ENCODE peak calls at places on chromosomes 5 and 9, in five cellular contexts. A is colonic mucosa, F is epithelial cell of proximal tubule, O is dorsolateral prefrontal cortex, R is body of pancreas. L is an unnamed sample.

GRCh38 chr5:15421798-15422456 is 78.1 kb upstream of the FBXL7 start:
- DNase-seq in R (no peak), A (no peak), F (no peak), O (no peak), L (no peak)

GRCh38 chr9:129126789-129127618 is 15.8 kb downstream of the PTPA start:
- DNase-seq in R (no peak), O (no peak), F (no peak), A (no peak), L (no peak)

GRCh38 chr5:164336906-164337305 is 831.5 kb downstream of the MAT2B start:
- DNase-seq in A (no peak), O (no peak), F (no peak), R (no peak), L (no peak)

GRCh38 chr5:16912080-16912479 is 24.0 kb downstream of the MYO10 start:
- DNase-seq in F (no peak), A (no peak), R (no peak), O (no peak), L (no peak)

GRCh38 chr9:127333326-127334064 is 63.5 kb upstream of the SLC2A8 start:
- DNase-seq in R (no peak), O (no peak), A (no peak), F (no peak), L (no peak)

GRCh38 chr9:71819115-71819739 is 50.9 kb upstream of the CEMIP2 start:
- DNase-seq in A (peak; percentile 53), R (peak; percentile 43), F (no peak), O (peak; percentile 43), L (no peak)

GRCh38 chr5:52799358-52799982 is 11.8 kb downstream of the ITGA1 start:
- DNase-seq in A (peak; percentile 59), R (peak; percentile 56), F (peak; percentile 84), O (peak; percentile 7), L (no peak)

GRCh38 chr9:134441227-134442086 is 115.2 kb downstream of the RXRA start:
- DNase-seq in R (no peak), O (no peak), F (no peak), A (no peak), L (no peak)

GRCh38 chr5:128007939-128008338 is 75.6 kb upstream of the SLC12A2 start:
- DNase-seq in R (no peak), F (no peak), A (no peak), O (no peak), L (no peak)

GRCh38 chr5:124402144-124402581 is 344.3 kb downstream of the ZNF608 start:
- DNase-seq in A (peak; percentile 22), O (no peak), R (peak; percentile 36), F (peak; percentile 48), L (peak; percentile 98)

GRCh38 chr9:76756273-76756650 is 8.0 kb upstream of the PCA3 start:
- DNase-seq in A (peak; percentile 57), O (peak; percentile 38), R (no peak), F (no peak), L (no peak)

GRCh38 chr5:131720714-131721113 is 76.1 kb downstream of the FNIP1 start:
- DNase-seq in R (no peak), F (no peak), A (no peak), O (no peak), L (peak; percentile 27)

GRCh38 chr9:10678790-10679189 is 66.0 kb upstream of the PTPRD start:
- DNase-seq in O (no peak), A (no peak), R (no peak), F (no peak), L (peak; percentile 16)

GRCh38 chr9:22084336-22085035 is 75.4 kb upstream of the CDKN2B start:
- DNase-seq in A (no peak), O (no peak), R (no peak), F (peak; percentile 60), L (peak; percentile 88)

GRCh38 chr9:24765025-24765756 is 219.5 kb upstream of the IZUMO3 start:
- DNase-seq in F (no peak), A (no peak), R (no peak), O (no peak), L (no peak)

GRCh38 chr9:130590305-130590704 is 10.9 kb downstream of the FUBP3 start:
- DNase-seq in F (no peak), R (no peak), A (no peak), O (no peak), L (no peak)

GRCh38 chr9:130583271-130583670 is 3.9 kb downstream of the FUBP3 start:
- DNase-seq in A (no peak), F (no peak), O (no peak), R (no peak), L (no peak)

GRCh38 chr9:130593020-130593419 is 13.6 kb downstream of the FUBP3 start:
- DNase-seq in R (no peak), A (no peak), O (no peak), F (no peak), L (no peak)

GRCh38 chr9:130587921-130588320 is 8.5 kb downstream of the FUBP3 start:
- DNase-seq in F (no peak), R (no peak), A (no peak), O (no peak), L (no peak)

DNA sequence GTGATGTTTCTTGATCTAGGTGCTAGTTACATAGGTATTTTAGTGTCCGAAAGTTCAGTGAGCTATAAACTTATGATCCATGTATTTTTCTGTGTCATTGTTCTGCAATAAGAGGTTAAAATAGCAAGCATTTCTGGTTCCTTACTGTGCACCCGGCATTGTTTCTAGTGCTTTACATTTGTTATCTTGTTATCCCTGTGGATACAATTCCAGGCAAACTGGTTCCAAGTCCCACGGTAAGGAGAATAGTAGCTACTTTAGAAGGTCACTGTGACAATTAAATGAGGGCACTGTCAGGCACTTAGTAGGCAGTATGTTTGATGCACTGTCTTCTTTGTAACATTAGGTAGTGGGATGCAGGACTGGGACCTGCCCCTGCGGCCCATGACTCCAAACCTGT is 9.0 kb downstream of the FUBP3 start:
- DNase-seq in F (no peak), A (no peak), O (no peak), R (no peak), L (no peak)
- H3K4me3 ChIP-seq in F (no peak overlapping the region), A (no peak overlapping the region), O (no peak overlapping the region), R (no peak overlapping the region), L (no peak overlapping the region)

GRCh38 chr9:93320591-93321219 is 130.8 kb upstream of the FAM120A start:
- DNase-seq in R (no peak), A (no peak), F (no peak), O (no peak), L (no peak)

GRCh38 chr9:93319992-93320490 is 131.4 kb upstream of the FAM120A start:
- DNase-seq in A (no peak), O (no peak), F (no peak), R (no peak), L (no peak)

GRCh38 chr9:93318441-93318840 is 133.0 kb upstream of the FAM120A start:
- DNase-seq in R (no peak), O (no peak), A (no peak), F (no peak), L (no peak)

GRCh38 chr9:93319301-93319991 is 132.0 kb upstream of the FAM120A start:
- DNase-seq in R (no peak), O (no peak), A (no peak), F (no peak), L (no peak)

DNA sequence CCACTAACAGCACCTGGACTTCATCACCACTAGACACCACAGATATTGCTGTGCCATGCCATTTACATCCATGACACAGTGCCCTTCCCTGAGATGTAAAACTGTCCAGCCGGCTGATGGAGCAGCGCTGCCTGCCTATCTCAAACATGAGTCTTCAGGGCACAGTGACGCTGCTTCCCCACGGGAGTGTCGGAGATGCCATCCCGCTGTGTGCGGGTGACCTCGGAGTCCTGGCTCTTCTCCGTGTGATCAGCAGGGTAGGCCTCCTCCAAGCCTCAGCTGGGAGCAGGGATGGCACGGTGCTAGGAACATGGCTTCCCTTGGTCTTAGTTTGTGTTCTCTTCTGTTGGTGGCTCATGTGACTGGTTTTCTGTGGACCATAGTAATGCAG is 130.3 kb upstream of the FAM120A start:
- DNase-seq in F (no peak), A (no peak), O (no peak), R (no peak), L (no peak)
- TF ChIP-seq CTCF in F (no peak), A (no peak), O (no peak), R (no peak), L (no peak)

DNA sequence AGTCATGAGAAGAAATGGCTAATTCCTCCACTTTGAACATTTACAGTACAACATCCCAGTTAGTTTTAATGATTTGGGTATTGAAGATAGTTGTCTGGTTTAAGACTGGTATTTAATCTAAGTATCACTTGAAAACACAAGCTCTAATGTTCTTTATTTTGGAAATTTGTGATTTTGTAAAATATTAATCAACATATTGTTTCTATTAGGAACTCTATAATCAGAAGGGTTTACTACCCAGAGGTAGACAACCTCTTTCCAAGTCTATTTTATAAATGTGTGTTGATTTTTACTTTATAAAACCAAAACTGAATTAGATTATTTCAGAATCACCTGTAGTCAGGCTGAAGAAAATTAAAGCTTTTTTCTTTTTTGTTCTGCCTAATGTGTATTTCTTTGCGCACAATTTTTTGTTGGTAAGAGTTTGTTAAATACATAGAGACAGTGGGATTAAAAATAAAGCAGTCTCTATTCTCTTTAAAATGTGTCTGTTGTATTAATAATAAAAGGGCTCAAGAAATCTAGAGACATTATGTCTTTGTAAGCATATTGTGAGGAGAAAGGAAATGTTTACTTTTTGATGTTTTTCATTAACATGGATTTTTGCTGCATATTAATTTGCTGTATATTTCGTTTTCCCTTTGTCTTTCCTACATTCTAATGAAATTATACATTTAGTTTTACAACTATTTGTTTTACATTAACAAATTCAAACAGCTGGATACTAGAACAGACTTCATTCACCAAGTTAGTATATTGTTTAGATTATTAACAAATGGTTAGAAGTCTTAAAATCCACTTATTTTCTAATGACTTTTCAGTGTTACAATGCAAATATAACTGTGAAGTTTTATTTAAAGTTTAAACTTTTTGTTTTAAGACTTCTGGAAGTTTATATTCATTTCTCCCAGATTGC is 3.8 kb upstream of the PURA start:
- DNase-seq in R (no peak), O (no peak), A (no peak), F (no peak), L (no peak)
- H3K4me3 ChIP-seq in R (no peak overlapping the region), O (peak overlapping the region; percentile 77), A (no peak overlapping the region), F (peak overlapping the region; percentile 87), L (no peak overlapping the region)

GRCh38 chr5:130077007-130077406 is 172.7 kb downstream of the CHSY3 start:
- DNase-seq in A (no peak), O (no peak), R (no peak), F (no peak), L (no peak)
- TF ChIP-seq CTCF in A (no peak), O (no peak), R (no peak), F (peak; percentile 39), L (peak; percentile 37)

DNA sequence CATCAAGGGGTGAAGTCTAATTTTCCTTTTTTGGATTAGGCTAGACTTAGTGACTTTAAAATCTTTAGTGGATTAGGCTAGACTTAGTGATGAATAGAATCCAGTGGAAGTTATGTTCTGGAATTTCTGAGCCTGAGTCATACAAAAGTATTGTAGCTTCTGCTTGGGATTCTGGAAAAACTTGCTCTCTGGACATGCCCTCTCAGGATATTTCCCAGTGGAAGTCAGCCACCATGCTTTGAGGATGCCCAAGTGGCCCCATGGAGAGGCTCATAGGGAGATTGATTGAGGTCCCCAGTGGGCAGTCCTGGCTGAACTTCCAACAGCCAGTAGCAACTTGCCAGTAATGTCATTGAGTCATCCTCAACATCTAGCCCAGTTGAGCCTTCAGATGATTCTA is 112.4 kb upstream of the PRLR start:
- DNase-seq in A (no peak), R (no peak), O (no peak), F (no peak), L (no peak)
- H3K4me3 ChIP-seq in A (no peak overlapping the region), R (no peak overlapping the region), O (no peak overlapping the region), F (no peak overlapping the region), L (no peak overlapping the region)

GRCh38 chr9:37501957-37502596 is 16.3 kb downstream of the POLR1E start:
- DNase-seq in R (peak; percentile 47), A (no peak), F (no peak), O (no peak), L (no peak)
- TF ChIP-seq CTCF in R (no peak), A (no peak), F (no peak), O (no peak), L (no peak)

L was measured in retinal pigment epithelial cell.